ENCODE peak calls at places on chromosome 6, in six cellular contexts. B is GM23338, W is AG04450, Y is breast epithelium, T is transverse colon, A is pancreas. J is an unnamed sample.

GRCh38 chr6:90249044-90249443 is 47.6 kb downstream of the BACH2 start:
- DNase-seq in B (no peak), W (no peak), Y (no peak), T (no peak), A (no peak), J (no peak)

GRCh38 chr6:13248053-13248452 is 80.3 kb downstream of the TBC1D7 start:
- DNase-seq in B (peak), W (peak), Y (no peak), T (no peak), A (no peak), J (no peak)

GRCh38 chr6:116060572-116061283 is at the start of gene FRK:
- DNase-seq in B (peak), W (no peak), Y (no peak), T (peak), A (peak), J (no peak)

GRCh38 chr6:127506894-127507293 is 12.2 kb downstream of the MTCL3 start:
- DNase-seq in B (no peak), W (no peak), Y (no peak), T (no peak), A (no peak), J (no peak)

GRCh38 chr6:125507987-125508655 is 206.4 kb upstream of the HDDC2 start:
- DNase-seq in B (no peak), W (no peak), Y (no peak), T (peak), A (peak), J (no peak)

GRCh38 chr6:10599046-10599445 is 77.9 kb downstream of the GCNT2 start:
- DNase-seq in B (no peak), W (no peak), Y (no peak), T (no peak), A (peak), J (no peak)

GRCh38 chr6:160431231-160431630 is 83.1 kb downstream of the SLC22A3 start:
- DNase-seq in B (no peak), W (peak), Y (no peak), T (peak), A (no peak), J (no peak)

GRCh38 chr6:18861182-18861581 is 474.0 kb downstream of the RNF144B start:
- DNase-seq in B (no peak), W (no peak), Y (no peak), T (no peak), A (no peak), J (no peak)

GRCh38 chr6:122683996-122684651 is 73.9 kb downstream of the PKIB start:
- DNase-seq in B (no peak), W (no peak), Y (no peak), T (no peak), A (no peak), J (no peak)

GRCh38 chr6:118869350-118869749 is 24.6 kb upstream of the ASF1A start:
- DNase-seq in B (no peak), W (no peak), Y (no peak), T (no peak), A (no peak), J (no peak)

GRCh38 chr6:137811121-137811911 is 55.7 kb upstream of the TNFAIP3 start:
- DNase-seq in B (peak), W (peak), Y (no peak), T (peak), A (peak), J (peak)

GRCh38 chr6:7672066-7673062 is 53.5 kb upstream of the BMP6 start:
- DNase-seq in B (no peak), W (no peak), Y (no peak), T (no peak), A (no peak), J (no peak)

GRCh38 chr6:7671076-7671475 is 54.8 kb upstream of the BMP6 start:
- DNase-seq in B (no peak), W (no peak), Y (no peak), T (no peak), A (no peak), J (no peak)

GRCh38 chr6:7674291-7674690 is 51.6 kb upstream of the BMP6 start:
- DNase-seq in B (no peak), W (no peak), Y (no peak), T (no peak), A (no peak), J (no peak)

GRCh38 chr6:7671581-7671980 is 54.3 kb upstream of the BMP6 start:
- DNase-seq in B (no peak), W (no peak), Y (no peak), T (no peak), A (no peak), J (no peak)

GRCh38 chr6:7673063-7673536 is 52.8 kb upstream of the BMP6 start:
- DNase-seq in B (peak), W (no peak), Y (no peak), T (peak), A (peak), J (no peak)
- TF ChIP-seq CTCF in B (peak), W (no peak), Y (no peak), T (no peak), A (no peak), J (no peak)

DNA sequence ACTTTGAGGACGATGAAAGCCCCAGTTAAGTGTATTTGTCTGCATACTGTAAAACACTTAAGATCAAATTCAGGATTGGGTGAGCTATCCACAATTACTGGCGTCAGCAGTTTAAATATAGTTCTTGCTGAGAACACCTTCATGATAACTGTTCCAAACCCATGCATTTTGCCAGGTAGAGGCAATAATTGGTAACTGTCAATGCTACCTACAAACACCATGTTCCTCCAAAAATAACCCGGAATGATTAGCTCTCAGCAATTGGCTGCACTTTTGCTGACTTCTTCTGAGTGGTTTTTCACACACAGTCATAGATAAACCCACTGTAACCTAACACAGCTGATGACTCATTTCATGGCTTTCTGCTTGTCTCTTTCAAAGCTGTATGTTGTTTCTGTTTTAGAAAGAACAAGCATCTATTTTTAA is 1358.6 kb upstream of the GJE1 start:
- DNase-seq in B (no peak), W (peak), Y (no peak), T (no peak), A (no peak), J (no peak)
- H3K27ac ChIP-seq in B (no peak), W (no peak), Y (no peak), T (no peak), A (no peak), J (no peak)

GRCh38 chr6:113570651-113571050 is 286.5 kb upstream of the MARCKS start:
- DNase-seq in B (no peak), W (no peak), Y (no peak), T (no peak), A (no peak), J (no peak)
- TF ChIP-seq CTCF in B (no peak), W (no peak), Y (no peak), T (no peak), A (no peak), J (no peak)

GRCh38 chr6:147251072-147251471 is 46.9 kb downstream of the STXBP5 start:
- DNase-seq in B (no peak), W (no peak), Y (no peak), T (no peak), A (no peak), J (no peak)

GRCh38 chr6:147244832-147245231 is 40.6 kb downstream of the STXBP5 start:
- DNase-seq in B (no peak), W (no peak), Y (no peak), T (no peak), A (no peak), J (no peak)

GRCh38 chr6:147246853-147247635 is 42.8 kb downstream of the STXBP5 start:
- DNase-seq in B (no peak), W (no peak), Y (no peak), T (no peak), A (no peak), J (no peak)

GRCh38 chr6:147245693-147246092 is 41.5 kb downstream of the STXBP5 start:
- DNase-seq in B (no peak), W (no peak), Y (no peak), T (no peak), A (no peak), J (no peak)

DNA sequence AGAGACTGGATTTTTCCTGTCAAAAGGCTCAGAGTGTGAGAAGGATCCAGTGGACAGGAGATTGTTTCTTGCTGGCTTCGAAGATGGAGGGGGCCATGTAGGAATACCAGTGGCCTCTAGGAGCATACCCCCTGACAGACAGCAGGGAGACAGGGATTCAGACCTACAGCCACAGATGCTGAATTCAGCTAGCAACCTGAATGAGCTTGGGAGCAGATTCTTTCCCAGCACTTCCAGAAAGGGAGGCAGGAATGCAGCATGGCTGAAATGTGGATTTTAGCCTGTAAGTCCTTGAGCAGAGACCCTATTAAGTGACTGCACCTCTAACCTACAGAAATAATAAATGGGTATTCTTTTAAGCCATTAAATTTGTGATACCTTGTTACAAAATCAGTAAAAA is 44.6 kb downstream of the STXBP5 start:
- DNase-seq in B (peak), W (no peak), Y (no peak), T (no peak), A (no peak), J (no peak)
- H3K27ac ChIP-seq in B (peak), W (no peak), Y (no peak), T (no peak), A (no peak), J (no peak)

DNA sequence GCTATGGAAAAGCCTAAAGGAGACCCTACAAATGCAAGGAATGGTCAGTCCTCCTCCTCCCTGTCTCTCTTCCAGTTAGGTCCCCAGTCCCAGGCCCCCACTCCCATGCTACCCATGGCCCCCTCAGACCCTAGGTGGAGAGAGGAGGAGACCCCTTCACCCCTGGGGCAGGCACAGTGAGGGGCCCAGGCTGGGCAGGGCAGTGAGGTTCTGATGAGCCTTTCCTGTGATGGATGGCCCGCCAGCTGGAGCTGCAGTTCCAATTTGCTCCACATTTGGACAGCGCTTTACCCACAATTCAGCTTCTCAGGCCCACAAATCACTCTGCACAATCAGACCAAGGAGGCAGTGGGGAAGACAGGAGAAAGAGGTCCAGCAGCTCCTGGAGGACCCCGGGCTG is 37.3 kb upstream of the MLN start:
- DNase-seq in B (no peak), W (no peak), Y (no peak), T (no peak), A (no peak), J (no peak)
- TF ChIP-seq CTCF in B (no peak), W (peak), Y (no peak), T (no peak), A (no peak), J (no peak)

DNA sequence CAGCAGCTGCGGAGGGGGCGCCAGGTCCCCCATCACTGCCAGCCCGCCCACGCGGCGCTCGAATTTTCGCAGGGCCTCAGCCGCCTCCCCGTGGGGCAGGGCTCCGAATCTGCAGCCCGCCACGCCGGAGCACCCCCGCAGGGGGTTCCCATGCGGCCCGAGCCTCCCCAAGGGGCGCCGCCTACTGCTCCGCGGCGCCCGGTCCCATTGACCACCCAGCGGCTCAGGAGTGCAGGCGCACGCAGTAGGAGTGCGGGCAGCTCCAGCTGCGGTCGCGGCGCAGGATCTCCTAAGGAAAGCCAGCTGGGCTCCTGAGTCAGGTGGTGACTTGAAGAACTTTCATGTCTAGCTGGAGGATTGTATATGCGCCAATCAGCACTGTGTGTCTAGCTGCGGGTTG is 155.3 kb upstream of the RREB1 start:
- DNase-seq in B (peak), W (no peak), Y (no peak), T (no peak), A (no peak), J (no peak)
- H3K27ac ChIP-seq in B (no peak), W (no peak), Y (no peak), T (no peak), A (no peak), J (no peak)

DNA sequence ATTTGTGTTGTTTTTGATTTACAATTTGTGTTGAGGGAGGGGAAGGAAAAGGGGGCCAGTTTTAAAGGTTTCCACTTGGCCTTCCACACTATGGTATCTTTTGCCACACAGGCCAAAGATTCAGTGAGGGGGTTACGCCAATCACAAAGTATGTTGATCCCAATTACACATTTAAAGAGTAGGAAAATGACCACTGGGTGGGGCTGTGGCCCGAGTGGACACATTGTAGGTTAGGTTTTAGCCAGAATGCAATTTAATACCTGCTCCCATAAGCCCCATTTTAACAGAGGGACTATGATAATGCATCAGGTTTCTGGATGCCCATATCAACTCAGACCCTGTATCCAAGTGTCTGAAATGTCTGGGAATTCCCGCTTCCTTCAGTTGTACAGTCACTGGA is 15.6 kb downstream of the VGLL2 start:
- DNase-seq in B (peak), W (no peak), Y (no peak), T (no peak), A (no peak), J (no peak)
- TF ChIP-seq CTCF in B (peak), W (peak), Y (no peak), T (no peak), A (no peak), J (no peak)

GRCh38 chr6:149080511-149080910 is 237.0 kb upstream of the TAB2 start:
- DNase-seq in B (no peak), W (no peak), Y (no peak), T (no peak), A (no peak), J (no peak)
- H3K27ac ChIP-seq in B (no peak), W (peak), Y (peak), T (peak), A (no peak), J (no peak)

DNA sequence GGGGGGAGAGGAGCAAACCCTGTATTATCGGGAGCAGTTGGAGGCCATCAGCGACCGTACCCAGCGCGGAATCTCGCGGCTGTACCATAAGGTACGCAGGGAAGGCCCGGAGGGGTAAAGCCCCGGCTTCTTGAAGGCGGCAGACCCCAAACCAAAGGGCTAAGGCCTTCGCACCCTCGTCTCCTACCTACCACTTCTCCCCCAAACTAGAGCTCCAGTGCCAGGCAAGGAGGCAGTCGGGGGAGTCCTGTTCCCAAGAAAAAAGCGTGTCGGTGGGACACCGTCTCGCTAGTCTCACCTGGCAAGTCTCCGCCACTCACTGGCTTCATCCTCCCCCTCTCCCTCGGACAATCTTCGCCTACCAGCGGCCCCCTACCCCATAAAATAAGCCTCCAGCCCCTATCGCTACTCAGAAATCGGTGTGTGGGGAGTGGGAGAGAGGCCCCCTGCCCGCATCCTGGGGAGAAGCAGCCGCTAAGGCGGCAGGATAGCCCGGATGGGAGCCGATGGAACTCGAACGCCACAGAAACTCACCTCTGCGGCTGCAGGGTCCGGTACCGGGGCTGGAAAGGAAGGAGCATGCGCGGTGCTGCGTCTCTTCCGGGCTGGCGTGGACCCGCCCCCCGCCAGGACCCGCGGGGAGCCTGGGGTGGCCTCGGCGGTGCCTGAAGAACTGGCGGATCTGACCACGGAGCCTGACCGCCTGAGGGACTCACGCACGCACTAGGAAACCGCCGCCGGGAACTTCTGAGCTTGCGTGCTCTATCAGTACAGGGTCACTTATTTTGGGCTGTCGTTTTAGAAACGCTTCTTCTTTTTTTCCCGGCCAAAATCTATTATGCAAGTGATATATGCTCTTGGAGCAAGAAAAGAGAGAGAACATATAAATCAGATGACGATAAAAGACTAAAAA is at the start of gene RPS10:
- DNase-seq in B (peak), W (peak), Y (peak), T (peak), A (peak), J (peak)
- TF ChIP-seq CTCF in B (no peak), W (no peak), Y (no peak), T (no peak), A (no peak), J (no peak)

J was measured in CD4-positive, alpha-beta T cell.